ENCODE peak calls at places on chromosome 5, in ten cellular contexts. U is LNCaP clone FGC, C is lower lobe of right lung, L is heart left ventricle, F is cardiac fibroblast, T is astrocyte of the spinal cord, M is gastrocnemius medialis, N is upper lobe of right lung, J is tibial nerve, K is foreskin fibroblast. S is an unnamed sample.

GRCh38 chr5:175878544-175879438 is 7.4 kb downstream of the CPLX2 start:
- DNase-seq in U (no peak), C (no peak), L (no peak), F (no peak), T (no peak), M (no peak), N (no peak), J (no peak), K (no peak), S (no peak)

GRCh38 chr5:33969572-33970452 is 14.7 kb downstream of the SLC45A2 start:
- DNase-seq in U (peak), C (no peak), L (peak), F (peak), T (peak), M (no peak), N (no peak), J (no peak), K (peak), S (peak)

GRCh38 chr5:1019001-1019651 is 10.5 kb downstream of the NKD2 start:
- DNase-seq in U (no peak), C (peak), L (no peak), F (no peak), T (no peak), M (no peak), N (no peak), J (no peak), K (no peak), S (no peak)

GRCh38 chr5:75023368-75024159 is 28.8 kb downstream of the GCNT4 start:
- DNase-seq in U (no peak), C (no peak), L (no peak), F (no peak), T (no peak), M (no peak), N (no peak), J (no peak), K (no peak), S (no peak)

GRCh38 chr5:112933651-112934365 is 11.8 kb upstream of the REEP5 start:
- DNase-seq in U (no peak), C (no peak), L (no peak), F (no peak), T (peak), M (no peak), N (no peak), J (no peak), K (peak), S (peak)

GRCh38 chr5:168776023-168776422 is 196.9 kb upstream of the PANK3 start:
- DNase-seq in U (no peak), C (no peak), L (no peak), F (no peak), T (no peak), M (no peak), N (no peak), J (no peak), K (no peak), S (no peak)

GRCh38 chr5:13359326-13359725 is 585.2 kb downstream of the DNAH5 start:
- DNase-seq in U (no peak), C (no peak), L (no peak), F (no peak), T (peak), M (no peak), N (no peak), J (no peak), K (no peak), S (no peak)

GRCh38 chr5:138905541-138905940 is 30.4 kb upstream of the LRRTM2 start:
- DNase-seq in U (no peak), C (no peak), L (no peak), F (no peak), T (peak), M (no peak), N (no peak), J (no peak), K (peak), S (peak)

GRCh38 chr5:141420855-141421488 is at the start of gene PCDHGA11:
- DNase-seq in U (no peak), C (peak), L (no peak), F (peak), T (peak), M (peak), N (no peak), J (peak), K (peak), S (peak)

GRCh38 chr5:139769477-139769876 is 26.1 kb upstream of the PSD2 start:
- DNase-seq in U (no peak), C (no peak), L (no peak), F (no peak), T (no peak), M (no peak), N (no peak), J (no peak), K (no peak), S (no peak)

GRCh38 chr5:19497229-19497815 is 490.7 kb downstream of the CDH18 start:
- DNase-seq in U (peak), C (no peak), L (no peak), F (no peak), T (no peak), M (no peak), N (no peak), J (no peak), K (no peak), S (no peak)

GRCh38 chr5:308672-309271 is 12.7 kb upstream of the AHRR start:
- DNase-seq in U (no peak), C (no peak), L (peak), F (peak), T (peak), M (no peak), N (peak), J (no peak), K (peak), S (peak)

GRCh38 chr5:68435611-68436010 is 220.1 kb downstream of the PIK3R1 start:
- DNase-seq in U (no peak), C (peak), L (no peak), F (no peak), T (no peak), M (no peak), N (no peak), J (no peak), K (no peak), S (no peak)

GRCh38 chr5:159549046-159549445 is 218.8 kb upstream of the IL12B start:
- DNase-seq in U (no peak), C (no peak), L (no peak), F (no peak), T (no peak), M (no peak), N (no peak), J (no peak), K (peak), S (no peak)

GRCh38 chr5:79318935-79319614 is 83.1 kb downstream of the JMY start:
- DNase-seq in U (no peak), C (no peak), L (no peak), F (peak), T (peak), M (no peak), N (no peak), J (no peak), K (peak), S (peak)

GRCh38 chr5:73967347-73967746 is 341.4 kb downstream of the ARHGEF28 start:
- DNase-seq in U (no peak), C (no peak), L (no peak), F (no peak), T (no peak), M (no peak), N (no peak), J (no peak), K (no peak), S (no peak)

GRCh38 chr5:1564824-1565736 is 41.3 kb upstream of the LPCAT1 start:
- DNase-seq in U (no peak), C (no peak), L (no peak), F (no peak), T (no peak), M (no peak), N (no peak), J (no peak), K (no peak), S (no peak)

GRCh38 chr5:10333154-10334006 is 20.1 kb upstream of the MARCHF6 start:
- DNase-seq in U (no peak), C (peak), L (peak), F (peak), T (no peak), M (peak), N (peak), J (no peak), K (peak), S (no peak)

GRCh38 chr5:83632874-83633273 is 87.8 kb downstream of the HAPLN1 start:
- DNase-seq in U (no peak), C (no peak), L (no peak), F (peak), T (peak), M (no peak), N (no peak), J (no peak), K (peak), S (peak)

GRCh38 chr5:74155501-74155900 is 485.0 kb downstream of the ENC1 start:
- DNase-seq in U (no peak), C (no peak), L (no peak), F (no peak), T (no peak), M (no peak), N (no peak), J (no peak), K (peak), S (no peak)

GRCh38 chr5:139404484-139404840 is 573 bp upstream of the SPATA24 start:
- DNase-seq in U (no peak), C (no peak), L (no peak), F (no peak), T (no peak), M (no peak), N (no peak), J (no peak), K (no peak), S (no peak)

GRCh38 chr5:129445379-129445778 is 14.7 kb upstream of the ADAMTS19 start:
- DNase-seq in U (no peak), C (no peak), L (no peak), F (no peak), T (no peak), M (no peak), N (no peak), J (no peak), K (peak), S (no peak)
- TF ChIP-seq CTCF in U (no peak), C (no peak), L (no peak), F (no peak), T (no peak), M (no peak), N (no peak), J (no peak), K (no peak), S (no peak)

GRCh38 chr5:172444110-172444510 is 10.2 kb downstream of the SH3PXD2B start:
- DNase-seq in U (no peak), C (no peak), L (no peak), F (peak), T (peak), M (no peak), N (no peak), J (no peak), K (peak), S (peak)

GRCh38 chr5:172444626-172445365 is 9.5 kb downstream of the SH3PXD2B start:
- DNase-seq in U (no peak), C (no peak), L (no peak), F (no peak), T (no peak), M (no peak), N (no peak), J (no peak), K (no peak), S (no peak)

GRCh38 chr5:172441262-172441751 is 13.0 kb downstream of the SH3PXD2B start:
- DNase-seq in U (no peak), C (no peak), L (no peak), F (peak), T (no peak), M (peak), N (no peak), J (no peak), K (no peak), S (no peak)

GRCh38 chr5:172442592-172442991 is 11.7 kb downstream of the SH3PXD2B start:
- DNase-seq in U (no peak), C (no peak), L (no peak), F (no peak), T (no peak), M (no peak), N (no peak), J (no peak), K (no peak), S (peak)

GRCh38 chr5:172443441-172444109 is 10.8 kb downstream of the SH3PXD2B start:
- DNase-seq in U (peak), C (peak), L (peak), F (peak), T (peak), M (peak), N (no peak), J (peak), K (peak), S (peak)
- H3K4me3 ChIP-seq in U (no peak), C (no peak), L (no peak), F (no peak), T (no peak), M (no peak), N (no peak), J (no peak), K (no peak), S (no peak)

GRCh38 chr5:120535900-120536299 is 71.8 kb downstream of the PRR16 start:
- DNase-seq in U (no peak), C (no peak), L (no peak), F (no peak), T (no peak), M (no peak), N (no peak), J (no peak), K (peak), S (no peak)

GRCh38 chr5:120529386-120529785 is 65.3 kb downstream of the PRR16 start:
- DNase-seq in U (no peak), C (no peak), L (no peak), F (no peak), T (no peak), M (no peak), N (no peak), J (no peak), K (no peak), S (no peak)

GRCh38 chr5:120531215-120531614 is 67.1 kb downstream of the PRR16 start:
- DNase-seq in U (no peak), C (no peak), L (no peak), F (no peak), T (no peak), M (no peak), N (no peak), J (no peak), K (no peak), S (no peak)

GRCh38 chr5:120533581-120533980 is 69.5 kb downstream of the PRR16 start:
- DNase-seq in U (no peak), C (no peak), L (no peak), F (no peak), T (no peak), M (no peak), N (no peak), J (no peak), K (no peak), S (peak)

GRCh38 chr5:120532835-120533234 is 68.7 kb downstream of the PRR16 start:
- DNase-seq in U (no peak), C (no peak), L (no peak), F (no peak), T (no peak), M (no peak), N (no peak), J (no peak), K (no peak), S (no peak)
- TF ChIP-seq CTCF in U (no peak), C (no peak), L (peak), F (peak), T (peak), M (no peak), N (no peak), J (no peak), K (no peak), S (peak)

DNA sequence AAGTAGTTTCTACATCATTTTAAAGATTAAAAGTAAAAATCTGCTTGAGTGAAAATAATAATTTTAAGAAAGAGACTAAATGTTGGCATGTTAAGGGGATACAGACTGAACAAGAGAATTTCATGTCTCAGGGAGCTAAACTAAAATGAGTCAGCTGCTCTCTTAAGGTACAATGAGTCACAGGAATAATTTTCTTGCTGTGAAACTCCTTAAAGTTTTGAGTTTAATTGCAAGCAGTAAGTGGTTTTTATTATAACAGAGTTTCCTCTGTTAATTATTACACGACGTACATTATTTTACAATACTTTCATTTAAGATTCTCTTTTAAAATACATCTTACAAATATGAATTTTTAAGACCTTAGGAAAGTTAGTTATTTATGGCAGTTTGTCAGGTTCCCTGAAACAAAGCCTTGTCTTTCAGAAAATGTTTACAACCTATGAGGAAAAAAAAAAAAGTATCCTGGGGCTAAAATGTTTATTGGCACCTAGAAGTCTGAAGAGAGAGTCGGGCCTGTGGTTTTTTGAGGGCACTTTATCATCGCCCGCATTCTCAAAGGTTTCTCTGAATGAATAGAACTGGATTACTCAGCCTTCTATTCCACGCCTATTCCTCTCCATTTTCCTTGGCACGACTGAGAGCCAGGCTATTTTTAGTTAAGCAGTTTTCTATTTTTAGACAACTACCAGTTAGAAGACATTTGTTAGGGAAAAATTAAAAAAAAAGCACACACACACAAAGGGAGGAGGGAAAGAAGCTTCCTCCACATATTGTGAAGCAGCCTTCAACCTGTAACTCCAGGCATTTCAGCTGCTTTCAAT is 97.4 kb downstream of the MEF2C start:
- DNase-seq in U (no peak), C (no peak), L (peak), F (peak), T (peak), M (peak), N (no peak), J (peak), K (peak), S (peak)
- H3K4me3 ChIP-seq in U (no peak), C (peak), L (no peak), F (no peak), T (no peak), M (peak), N (peak), J (peak), K (peak), S (no peak)

DNA sequence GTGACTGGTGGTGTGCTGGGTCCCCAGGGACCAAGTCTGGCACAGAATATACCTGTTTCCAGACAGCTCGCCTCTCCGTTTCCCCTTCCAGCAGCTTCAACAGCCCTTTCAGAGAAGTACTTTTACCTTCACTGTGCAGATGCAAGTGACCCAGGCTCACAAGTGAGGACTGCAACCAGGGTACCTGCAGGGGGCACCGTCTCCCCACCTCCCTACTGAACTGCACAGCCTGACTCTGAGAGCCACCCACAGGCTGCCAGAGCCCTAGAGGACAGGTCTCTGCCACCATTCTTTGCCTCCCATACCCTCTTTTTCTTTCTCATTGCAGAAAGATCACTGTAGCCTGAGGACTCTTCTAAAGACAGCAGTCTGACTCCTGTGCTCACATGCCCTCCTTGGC is 15.4 kb downstream of the IL9 start:
- DNase-seq in U (no peak), C (no peak), L (no peak), F (no peak), T (no peak), M (no peak), N (no peak), J (no peak), K (peak), S (no peak)
- TF ChIP-seq CTCF in U (peak), C (no peak), L (no peak), F (peak), T (peak), M (no peak), N (no peak), J (no peak), K (no peak), S (peak)

DNA sequence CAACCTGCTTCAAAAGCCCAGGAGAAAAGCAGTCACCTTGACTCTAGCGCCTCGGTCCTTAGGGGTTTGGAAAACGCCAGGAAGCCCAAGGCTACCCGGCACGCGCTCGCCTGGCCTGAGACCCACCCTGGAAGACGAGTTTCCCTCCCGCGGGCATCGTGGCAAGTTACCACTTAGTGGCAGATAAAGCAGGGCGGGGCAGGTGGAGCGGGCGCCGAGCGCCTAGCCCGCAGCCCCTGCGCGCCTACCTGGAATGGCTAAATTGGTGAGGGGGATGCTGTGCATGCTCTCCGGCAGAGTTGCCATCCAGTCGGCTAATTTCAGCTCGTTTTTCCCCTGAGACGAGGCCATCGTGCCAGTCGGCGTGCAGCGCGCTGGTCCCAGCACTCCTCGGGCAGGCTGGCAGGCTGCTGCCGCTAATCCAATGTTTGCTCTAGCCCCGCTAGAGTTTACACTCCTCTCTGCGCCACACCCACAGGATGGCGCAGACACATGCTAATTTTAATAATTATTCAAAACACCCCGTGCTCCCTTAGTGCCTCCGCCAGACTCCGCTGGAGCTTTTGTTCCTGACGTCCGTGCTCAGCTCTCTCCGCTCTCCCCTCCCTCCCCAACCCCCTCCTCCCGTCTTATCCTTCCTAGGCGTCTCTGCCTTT is at the start of gene PLCXD3:
- DNase-seq in U (peak), C (peak), L (peak), F (peak), T (peak), M (no peak), N (peak), J (no peak), K (peak), S (no peak)
- H3K4me3 ChIP-seq in U (peak), C (peak), L (peak), F (peak), T (peak), M (peak), N (peak), J (peak), K (peak), S (peak)

GRCh38 chr5:41412496-41412895 is 97.9 kb downstream of the PLCXD3 start:
- DNase-seq in U (no peak), C (no peak), L (no peak), F (no peak), T (no peak), M (no peak), N (no peak), J (no peak), K (no peak), S (no peak)

GRCh38 chr5:41413067-41413466 is 97.3 kb downstream of the PLCXD3 start:
- DNase-seq in U (no peak), C (no peak), L (no peak), F (no peak), T (no peak), M (no peak), N (no peak), J (no peak), K (peak), S (peak)

GRCh38 chr5:41408676-41409443 is 101.5 kb downstream of the PLCXD3 start:
- DNase-seq in U (no peak), C (no peak), L (no peak), F (peak), T (peak), M (no peak), N (no peak), J (no peak), K (peak), S (peak)

GRCh38 chr5:41410307-41410706 is 100.1 kb downstream of the PLCXD3 start:
- DNase-seq in U (no peak), C (no peak), L (no peak), F (no peak), T (no peak), M (no peak), N (no peak), J (no peak), K (peak), S (no peak)

DNA sequence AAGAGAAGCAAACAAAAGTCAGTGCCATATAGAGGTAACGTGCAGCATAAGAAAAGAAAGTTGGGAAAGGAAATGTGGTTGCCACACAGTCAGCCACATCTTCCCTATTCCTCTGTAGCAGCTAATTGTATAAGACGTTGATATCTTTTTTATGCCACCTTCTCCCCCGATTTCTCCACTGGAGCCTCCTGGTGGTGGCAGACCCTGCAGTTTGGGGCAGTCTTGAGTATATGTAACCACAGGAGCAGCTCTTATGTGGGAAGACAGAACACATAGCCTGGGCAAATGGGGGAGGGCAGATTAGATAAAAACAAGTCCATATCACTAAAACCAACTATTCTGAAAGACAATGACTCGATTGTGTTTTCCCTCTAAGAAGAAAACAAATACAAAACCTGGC is 99.7 kb downstream of the PLCXD3 start:
- DNase-seq in U (no peak), C (no peak), L (no peak), F (no peak), T (no peak), M (no peak), N (no peak), J (no peak), K (no peak), S (no peak)
- TF ChIP-seq CTCF in U (no peak), C (no peak), L (no peak), F (no peak), T (no peak), M (no peak), N (no peak), J (no peak), K (no peak), S (peak)

S was measured in fibroblast of villous mesenchyme.